ENCODE peak calls at places on chromosomes 13 and 19, in six cellular contexts. One of them, this sample, is unnamed.

GRCh38 chr13:98556417-98556816 is 20.5 kb downstream of the STK24 start:
- DNase-seq in body of pancreas: no peak
- DNase-seq in colonic mucosa: no peak
- DNase-seq in GM04504: no peak
- DNase-seq in anterior cingulate cortex: no peak
- DNase-seq in ELR: no peak
- DNase-seq in this sample: no peak

GRCh38 chr19:7799640-7800355 is 30.2 kb upstream of the EVI5L start:
- DNase-seq in body of pancreas: peak; percentile 68
- DNase-seq in colonic mucosa: peak; percentile 81
- DNase-seq in GM04504: peak; percentile 35
- DNase-seq in anterior cingulate cortex: peak; percentile 63
- DNase-seq in ELR: peak; percentile 91
- DNase-seq in this sample: peak; percentile 64

GRCh38 chr13:74550039-74550438 is 415.8 kb upstream of the KLF12 start:
- DNase-seq in body of pancreas: no peak
- DNase-seq in colonic mucosa: no peak
- DNase-seq in GM04504: no peak
- DNase-seq in anterior cingulate cortex: no peak
- DNase-seq in ELR: no peak
- DNase-seq in this sample: no peak

GRCh38 chr13:35630551-35631275 is 154.2 kb upstream of the MAB21L1 start:
- DNase-seq in body of pancreas: no peak
- DNase-seq in colonic mucosa: no peak
- DNase-seq in GM04504: peak; percentile 38
- DNase-seq in anterior cingulate cortex: no peak
- DNase-seq in ELR: peak; percentile 87
- DNase-seq in this sample: no peak

GRCh38 chr19:58034476-58034790 is 608 bp downstream of the ZSCAN1 start:
- DNase-seq in body of pancreas: no peak
- DNase-seq in colonic mucosa: no peak
- DNase-seq in GM04504: no peak
- DNase-seq in anterior cingulate cortex: no peak
- DNase-seq in ELR: no peak
- DNase-seq in this sample: peak; percentile 19

GRCh38 chr13:26498524-26499208 is 58.8 kb upstream of the WASF3 start:
- DNase-seq in body of pancreas: no peak
- DNase-seq in colonic mucosa: no peak
- DNase-seq in GM04504: no peak
- DNase-seq in anterior cingulate cortex: no peak
- DNase-seq in ELR: peak; percentile 45
- DNase-seq in this sample: no peak

GRCh38 chr19:7179917-7180306 is 110.4 kb downstream of the ZNF557 start:
- DNase-seq in body of pancreas: no peak
- DNase-seq in colonic mucosa: no peak
- DNase-seq in GM04504: no peak
- DNase-seq in anterior cingulate cortex: no peak
- DNase-seq in ELR: no peak
- DNase-seq in this sample: no peak

GRCh38 chr13:106466691-106467405 is 68.6 kb downstream of the EFNB2 start:
- DNase-seq in body of pancreas: no peak
- DNase-seq in colonic mucosa: no peak
- DNase-seq in GM04504: no peak
- DNase-seq in anterior cingulate cortex: no peak
- DNase-seq in ELR: peak; percentile 7
- DNase-seq in this sample: no peak

GRCh38 chr13:31846984-31847752 is 107.8 kb downstream of the RXFP2 start:
- DNase-seq in body of pancreas: no peak
- DNase-seq in colonic mucosa: peak; percentile 21
- DNase-seq in GM04504: no peak
- DNase-seq in anterior cingulate cortex: no peak
- DNase-seq in ELR: peak; percentile 34
- DNase-seq in this sample: peak; percentile 1

GRCh38 chr13:103140001-103140671 is 73.9 kb upstream of the SLC10A2 start:
- DNase-seq in body of pancreas: no peak
- DNase-seq in colonic mucosa: no peak
- DNase-seq in GM04504: no peak
- DNase-seq in anterior cingulate cortex: no peak
- DNase-seq in ELR: peak; percentile 14
- DNase-seq in this sample: no peak

GRCh38 chr13:69616398-69616797 is 491.2 kb upstream of the ATXN8OS start:
- DNase-seq in body of pancreas: no peak
- DNase-seq in colonic mucosa: no peak
- DNase-seq in GM04504: no peak
- DNase-seq in anterior cingulate cortex: no peak
- DNase-seq in ELR: no peak
- DNase-seq in this sample: no peak

GRCh38 chr13:24112791-24113190 is 47.7 kb upstream of the SPATA13 start:
- DNase-seq in body of pancreas: no peak
- DNase-seq in colonic mucosa: no peak
- DNase-seq in GM04504: no peak
- DNase-seq in anterior cingulate cortex: no peak
- DNase-seq in ELR: no peak
- DNase-seq in this sample: no peak

GRCh38 chr19:3116621-3117020 is 19.2 kb upstream of the GNA15 start:
- DNase-seq in body of pancreas: no peak
- DNase-seq in colonic mucosa: no peak
- DNase-seq in GM04504: no peak
- DNase-seq in anterior cingulate cortex: no peak
- DNase-seq in ELR: no peak
- DNase-seq in this sample: no peak

GRCh38 chr13:42497798-42498197 is 76.2 kb upstream of the TNFSF11 start:
- DNase-seq in body of pancreas: no peak
- DNase-seq in colonic mucosa: no peak
- DNase-seq in GM04504: no peak
- DNase-seq in anterior cingulate cortex: no peak
- DNase-seq in ELR: peak; percentile 73
- DNase-seq in this sample: no peak

GRCh38 chr13:27868639-27869435 is 51.0 kb upstream of the PDX1 start:
- DNase-seq in body of pancreas: no peak
- DNase-seq in colonic mucosa: no peak
- DNase-seq in GM04504: no peak
- DNase-seq in anterior cingulate cortex: no peak
- DNase-seq in ELR: peak; percentile 30
- DNase-seq in this sample: no peak

GRCh38 chr19:31316201-31316951 is 32.9 kb downstream of the TSHZ3 start:
- DNase-seq in body of pancreas: peak; percentile 19
- DNase-seq in colonic mucosa: no peak
- DNase-seq in GM04504: no peak
- DNase-seq in anterior cingulate cortex: peak; percentile 15
- DNase-seq in ELR: no peak
- DNase-seq in this sample: peak; percentile 58

GRCh38 chr13:97108535-97108910 is 113.6 kb upstream of the MBNL2 start:
- DNase-seq in body of pancreas: no peak
- DNase-seq in colonic mucosa: no peak
- DNase-seq in GM04504: no peak
- DNase-seq in anterior cingulate cortex: no peak
- DNase-seq in ELR: no peak
- DNase-seq in this sample: no peak

GRCh38 chr19:35154535-35155406 is at the start of gene FXYD5:
- DNase-seq in body of pancreas: peak; percentile 56
- DNase-seq in colonic mucosa: peak; percentile 72
- DNase-seq in GM04504: no peak
- DNase-seq in anterior cingulate cortex: no peak
- DNase-seq in ELR: peak; percentile 85
- DNase-seq in this sample: no peak

GRCh38 chr19:34556500-34556899 is 74.9 kb downstream of the WTIP start:
- DNase-seq in body of pancreas: peak; percentile 34
- DNase-seq in colonic mucosa: no peak
- DNase-seq in GM04504: peak; percentile 10
- DNase-seq in anterior cingulate cortex: peak; percentile 8
- DNase-seq in ELR: peak; percentile 35
- DNase-seq in this sample: no peak

GRCh38 chr19:55624109-55625003 is at the start of gene ZNF784:
- DNase-seq in body of pancreas: peak; percentile 96
- DNase-seq in colonic mucosa: peak; percentile 92
- DNase-seq in GM04504: peak; percentile 81
- DNase-seq in anterior cingulate cortex: peak; percentile 86
- DNase-seq in ELR: peak; percentile 92
- DNase-seq in this sample: peak; percentile 89